ENCODE peak calls at places on chromosome 19, in four cellular contexts. E, Q, W and K are unnamed samples.

GRCh38 chr19:42363614-42364346 is 26.3 kb downstream of the CNFN start:
- DNase-seq in E (no peak), Q (no peak), W (no peak), K (no peak)

GRCh38 chr19:3576696-3577443 is 4.1 kb downstream of the HMG20B start:
- DNase-seq in E (peak), Q (peak), W (peak), K (no peak)

GRCh38 chr19:14440049-14440448 is 6.9 kb downstream of the PKN1 start:
- DNase-seq in E (no peak), Q (no peak), W (no peak), K (peak)

GRCh38 chr19:33063356-33064116 is 1.2 kb downstream of the RHPN2 start:
- DNase-seq in E (peak), Q (peak), W (peak), K (no peak)

GRCh38 chr19:56071151-56071550 is 49.9 kb downstream of the ZNF787 start:
- DNase-seq in E (peak), Q (no peak), W (no peak), K (no peak)

GRCh38 chr19:11164879-11165406 is 9.4 kb upstream of the SPC24 start:
- DNase-seq in E (no peak), Q (peak), W (peak), K (no peak)

GRCh38 chr19:40229484-40229883 is 3.0 kb upstream of the CCNP start:
- DNase-seq in E (no peak), Q (no peak), W (peak), K (no peak)

GRCh38 chr19:29715695-29716581 is 877 bp upstream of the C19orf12 start:
- DNase-seq in E (no peak), Q (no peak), W (no peak), K (no peak)

GRCh38 chr19:46746281-46746965 is at the start of gene STRN4:
- DNase-seq in E (peak), Q (peak), W (peak), K (no peak)

GRCh38 chr19:28425431-28425931 is 787.5 kb downstream of the UQCRFS1 start:
- DNase-seq in E (no peak), Q (no peak), W (peak), K (no peak)

GRCh38 chr19:19628499-19629134 is 597 bp upstream of the LPAR2 start:
- DNase-seq in E (peak), Q (peak), W (peak), K (no peak)

GRCh38 chr19:15871570-15871969 is 26.3 kb downstream of the CYP4F2 start:
- DNase-seq in E (no peak), Q (no peak), W (no peak), K (peak)

GRCh38 chr19:18604820-18605159 is 1.8 kb downstream of the CRLF1 start:
- DNase-seq in E (no peak), Q (no peak), W (no peak), K (no peak)

GRCh38 chr19:50301607-50301971 is 27.6 kb downstream of the KCNC3 start:
- DNase-seq in E (no peak), Q (no peak), W (no peak), K (no peak)

GRCh38 chr19:11111771-11112144 is 22.5 kb downstream of the LDLR start:
- DNase-seq in E (no peak), Q (no peak), W (no peak), K (no peak)

GRCh38 chr19:18939922-18940775 is 868 bp downstream of the HOMER3 start:
- DNase-seq in E (peak), Q (peak), W (peak), K (no peak)

GRCh38 chr19:45470147-45471081 is 2.6 kb downstream of the FOSB start:
- DNase-seq in E (no peak), Q (peak), W (peak), K (no peak)

GRCh38 chr19:6580313-6580712 is 10.6 kb downstream of the CD70 start:
- DNase-seq in E (no peak), Q (no peak), W (peak), K (no peak)

GRCh38 chr19:48746738-48747575 is at the start of gene IZUMO1:
- DNase-seq in E (peak), Q (peak), W (peak), K (no peak)

GRCh38 chr19:55442372-55443044 is 592 bp downstream of the SHISA7 start:
- DNase-seq in E (peak), Q (no peak), W (no peak), K (no peak)

GRCh38 chr19:7515091-7515470 is 822 bp upstream of the ZNF358 start:
- DNase-seq in E (no peak), Q (peak), W (no peak), K (no peak)

GRCh38 chr19:21568816-21569496 is 63.6 kb downstream of the ZNF429 start:
- DNase-seq in E (no peak), Q (peak), W (peak), K (peak)

GRCh38 chr19:19822148-19822429 is 539 bp upstream of the ZNF506 start:
- DNase-seq in E (no peak), Q (no peak), W (no peak), K (no peak)

GRCh38 chr19:44588753-44589112 is 24.6 kb upstream of the IGSF23 start:
- DNase-seq in E (no peak), Q (no peak), W (no peak), K (no peak)

GRCh38 chr19:42412223-42412622 is 15.0 kb downstream of the LIPE start:
- DNase-seq in E (peak), Q (no peak), W (no peak), K (no peak)

GRCh38 chr19:12766051-12766521 is 9.3 kb downstream of the HOOK2 start:
- DNase-seq in E (peak), Q (peak), W (no peak), K (no peak)
- H3K4me3 ChIP-seq in E (peak), Q (peak), W (peak), K (no peak)

DNA sequence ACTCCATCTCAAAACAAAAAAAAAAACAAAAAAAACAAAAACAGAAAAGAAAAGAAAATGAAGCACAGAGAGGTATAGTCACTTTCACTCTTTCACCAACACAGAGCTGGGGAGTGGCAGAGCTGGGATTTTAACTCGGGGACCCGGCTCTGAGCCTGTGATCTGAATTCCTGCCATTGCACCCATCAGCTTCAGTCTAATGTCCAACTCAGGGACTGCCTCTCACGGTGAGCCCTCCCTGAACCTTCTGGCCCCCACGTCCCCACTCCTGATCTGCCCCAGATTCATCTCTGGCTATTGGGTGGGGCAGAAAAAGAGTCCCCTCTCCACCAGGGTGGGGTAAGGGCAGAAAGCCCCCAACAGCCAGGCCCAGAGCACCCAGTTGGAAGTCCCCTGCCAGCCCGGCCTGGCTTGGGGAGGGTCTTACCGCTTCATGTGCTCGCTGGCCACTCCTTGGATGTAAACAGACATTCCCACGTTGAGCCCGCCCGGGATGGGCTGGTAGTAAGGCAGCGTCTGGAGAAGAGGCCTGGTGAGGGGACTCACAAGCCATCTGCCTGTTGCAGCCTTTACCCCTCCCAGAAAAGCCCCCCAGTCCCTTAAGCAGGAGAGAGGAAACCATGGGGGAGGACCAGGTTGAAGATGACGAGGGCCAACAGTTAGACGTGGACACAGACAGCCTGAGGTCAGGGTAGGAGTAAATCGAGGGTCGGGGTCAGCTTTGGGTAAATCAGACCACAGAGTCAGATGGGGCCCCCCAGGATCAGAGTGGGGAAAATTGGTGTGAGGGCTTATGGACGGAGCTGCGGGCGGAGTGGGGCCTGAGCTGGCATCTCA is 523 bp downstream of the LGALS4 start:
- DNase-seq in E (no peak), Q (no peak), W (no peak), K (no peak)
- H3K4me3 ChIP-seq in E (no peak), Q (no peak), W (no peak), K (no peak)

GRCh38 chr19:54095136-54095858 is 5.3 kb downstream of the OSCAR start:
- DNase-seq in E (no peak), Q (no peak), W (no peak), K (no peak)
- H3K4me3 ChIP-seq in E (peak), Q (peak), W (no peak), K (no peak)

GRCh38 chr19:1069009-1069779 is 2.2 kb downstream of the ARHGAP45 start:
- DNase-seq in E (no peak), Q (peak), W (no peak), K (no peak)
- H3K4me3 ChIP-seq in E (no peak), Q (no peak), W (no peak), K (peak)

GRCh38 chr19:16873603-16874002 is 15.2 kb upstream of the F2RL3 start:
- DNase-seq in E (no peak), Q (no peak), W (no peak), K (no peak)
- H3K4me3 ChIP-seq in E (no peak), Q (no peak), W (no peak), K (no peak)

GRCh38 chr19:35460608-35461007 is 12.6 kb downstream of the FFAR2 start:
- DNase-seq in E (no peak), Q (no peak), W (no peak), K (no peak)

GRCh38 chr19:35461050-35461449 is 13.0 kb downstream of the FFAR2 start:
- DNase-seq in E (no peak), Q (peak), W (no peak), K (no peak)

GRCh38 chr19:35458192-35458591 is 10.1 kb downstream of the FFAR2 start:
- DNase-seq in E (no peak), Q (no peak), W (no peak), K (no peak)

GRCh38 chr19:35458821-35459391 is 10.8 kb downstream of the FFAR2 start:
- DNase-seq in E (no peak), Q (no peak), W (no peak), K (no peak)

DNA sequence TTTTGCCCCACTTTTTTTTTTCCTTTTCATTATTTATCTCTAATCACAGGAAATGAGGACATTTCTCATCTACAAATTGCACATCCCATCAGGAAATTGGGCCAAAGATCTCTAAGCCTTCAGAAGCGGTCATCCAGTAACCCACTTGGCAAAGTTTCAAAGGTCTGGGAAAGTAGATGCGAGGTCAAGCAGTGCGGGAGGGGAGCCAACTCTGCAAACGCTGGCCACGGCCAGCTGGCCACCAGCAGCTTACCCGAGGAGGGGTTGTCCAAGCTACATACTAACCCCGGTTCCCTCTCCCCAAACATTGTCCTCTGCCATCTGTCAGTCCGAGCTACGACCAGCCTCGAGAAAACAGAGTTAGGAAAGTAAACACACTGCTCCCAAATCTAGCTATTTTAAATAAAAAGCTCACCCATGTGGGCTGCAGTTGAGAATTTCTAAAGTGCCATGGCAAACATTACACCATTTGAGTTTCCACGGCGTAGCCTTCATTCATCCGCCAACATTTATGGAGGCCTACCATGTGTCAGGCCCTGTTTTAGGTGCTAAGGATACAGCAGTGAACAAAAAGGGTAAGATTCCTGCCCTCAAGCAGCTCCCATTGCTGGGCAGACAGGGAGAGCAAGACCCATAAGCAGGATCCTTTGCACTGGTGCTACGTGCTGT is 11.5 kb downstream of the FFAR2 start:
- DNase-seq in E (no peak), Q (peak), W (no peak), K (no peak)
- H3K4me3 ChIP-seq in E (no peak), Q (no peak), W (no peak), K (no peak)